ENCODE peak calls at places on chromosomes 16 and 17, in four cellular contexts. K is spleen, S is HCT116, R is GM12878. L is an unnamed sample.
A peak's percentile ranks its signal among the peaks of the same experiment; 100 is the strongest.

GRCh38 chr16:73185737-73186136 is 137.8 kb upstream of the ZFHX3 start:
- DNase-seq in K (no peak), S (no peak), R (no peak), L (no peak)

GRCh38 chr17:80025796-80026195 is 9.9 kb downstream of the TBC1D16 start:
- DNase-seq in K (no peak), S (no peak), R (no peak), L (no peak)

GRCh38 chr16:4601317-4602186 is 13.1 kb downstream of the UBALD1 start:
- DNase-seq in K (peak; percentile 57), S (no peak), R (no peak), L (no peak)

GRCh38 chr17:35577826-35578194 is 561 bp downstream of the PEX12 start:
- DNase-seq in K (no peak), S (no peak), R (no peak), L (no peak)

GRCh38 chr16:66741971-66742396 is 9.4 kb downstream of the DYNC1LI2 start:
- DNase-seq in K (no peak), S (no peak), R (no peak), L (no peak)

GRCh38 chr17:2028234-2028614 is 1.7 kb upstream of the DPH1 start:
- DNase-seq in K (no peak), S (no peak), R (no peak), L (no peak)

GRCh38 chr17:41542357-41542756 is 14.2 kb upstream of the KRT19 start:
- DNase-seq in K (no peak), S (no peak), R (no peak), L (no peak)

GRCh38 chr16:63890072-63890471 is 1231.8 kb downstream of the CDH11 start:
- DNase-seq in K (no peak), S (no peak), R (no peak), L (no peak)

GRCh38 chr16:26334218-26335111 is 642.7 kb downstream of the HS3ST4 start:
- DNase-seq in K (no peak), S (no peak), R (no peak), L (no peak)

GRCh38 chr17:73423806-73424205 is 112.0 kb upstream of the CDC42EP4 start:
- DNase-seq in K (peak; percentile 57), S (no peak), R (no peak), L (no peak)

GRCh38 chr17:33021731-33022408 is 30.2 kb downstream of the SPACA3 start:
- DNase-seq in K (no peak), S (no peak), R (no peak), L (no peak)

GRCh38 chr17:42680331-42680808 is 1.3 kb downstream of the CCR10 start:
- DNase-seq in K (no peak), S (no peak), R (no peak), L (no peak)

GRCh38 chr16:50644730-50645129 is 36.4 kb downstream of the SNX20 start:
- DNase-seq in K (no peak), S (peak; percentile 19), R (no peak), L (no peak)

GRCh38 chr16:396605-397004 is 394 bp upstream of the NME4 start:
- DNase-seq in K (no peak), S (no peak), R (no peak), L (no peak)

GRCh38 chr17:74431568-74432483 is at the start of gene GPRC5C:
- DNase-seq in K (peak; percentile 84), S (peak; percentile 66), R (no peak), L (no peak)

GRCh38 chr17:68596411-68596945 is 4.7 kb downstream of the FAM20A start:
- DNase-seq in K (no peak), S (no peak), R (no peak), L (no peak)

DNA sequence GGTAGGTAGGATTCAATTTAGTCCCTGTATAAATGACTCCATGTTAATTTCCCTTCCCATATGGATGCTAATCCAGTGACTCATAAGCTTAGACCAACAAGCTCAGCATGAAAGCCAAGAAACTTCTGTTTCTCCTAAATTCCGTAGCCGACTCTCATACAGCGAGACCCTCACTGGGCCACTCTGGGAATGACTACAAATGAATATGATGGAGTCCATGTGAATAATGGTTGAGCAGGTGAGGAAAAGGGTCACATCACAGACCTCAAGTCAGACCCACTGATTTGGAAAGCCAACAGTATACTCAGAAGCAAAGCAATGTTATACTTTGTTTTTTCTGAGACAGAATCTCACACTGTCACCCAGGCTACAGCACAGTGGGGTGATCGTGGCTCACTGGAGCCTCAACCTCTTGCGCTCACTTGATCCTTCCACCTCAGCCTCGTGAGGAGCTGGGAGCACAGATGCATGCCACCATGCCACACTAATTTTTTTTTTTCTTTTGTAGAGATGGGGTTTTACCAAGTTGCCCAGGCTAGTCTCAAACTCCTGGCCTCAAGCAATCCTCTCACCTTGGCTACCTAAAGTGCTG is 14.6 kb downstream of the RSL1D1 start:
- DNase-seq in K (peak; percentile 30), S (no peak), R (no peak), L (no peak)
- TF ChIP-seq POLR2AphosphoS5 in K (no peak), S (no peak), R (peak; percentile 32), L (no peak)

DNA sequence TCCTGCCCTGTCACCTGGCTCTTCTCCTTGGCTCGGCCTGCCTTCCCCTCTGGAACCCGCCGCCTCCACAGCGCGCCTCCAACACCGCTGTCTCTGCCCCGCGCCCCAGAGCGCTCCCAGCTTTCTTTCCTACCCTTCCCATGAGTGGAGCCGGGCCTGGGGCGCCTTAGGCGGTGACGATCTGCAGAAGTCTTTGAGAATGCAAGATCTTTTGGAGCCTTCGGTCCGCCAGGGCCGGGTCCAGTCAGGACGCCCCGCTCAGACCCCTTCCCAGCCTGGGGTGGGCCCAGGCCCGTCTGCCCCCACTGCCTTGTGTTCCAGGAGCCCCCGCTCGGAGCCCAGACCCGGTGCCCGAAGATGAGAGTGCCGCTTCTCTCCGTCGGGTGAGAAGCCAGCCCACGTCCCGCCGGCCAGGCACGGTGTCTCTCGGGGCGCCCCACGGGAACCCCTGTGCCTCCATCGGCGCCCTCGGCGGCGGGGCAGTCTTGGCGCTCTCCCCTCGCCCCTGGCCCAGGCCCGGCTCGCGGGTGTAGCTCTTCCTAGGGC is 40.0 kb downstream of the MRM1 start:
- DNase-seq in K (peak; percentile 50), S (no peak), R (no peak), L (no peak)
- TF ChIP-seq POLR2A in K (no peak), S (no peak), R (no peak), L (no peak)

DNA sequence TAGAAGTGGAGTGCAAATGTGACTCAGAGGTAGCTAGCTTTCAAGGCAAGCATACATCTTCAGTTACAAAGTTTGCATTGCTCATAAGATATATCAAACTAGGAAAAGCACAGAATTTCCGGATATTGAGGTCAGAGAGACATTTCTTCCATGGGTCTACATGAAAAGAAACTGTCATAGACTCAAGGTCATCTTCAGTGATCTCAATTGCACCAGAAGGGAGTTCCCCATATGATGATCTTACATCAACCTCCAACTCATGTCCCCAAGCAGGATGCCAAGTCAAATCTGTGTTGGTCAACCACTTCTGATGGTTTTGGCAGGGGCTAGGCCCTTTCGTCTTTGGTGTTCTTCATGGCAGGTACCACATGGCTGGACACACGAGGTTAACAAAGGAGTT is 459.9 kb upstream of the MAF start:
- DNase-seq in K (no peak), S (no peak), R (no peak), L (no peak)
- TF ChIP-seq POLR2AphosphoS5 in K (no peak), S (no peak), R (no peak), L (no peak)

DNA sequence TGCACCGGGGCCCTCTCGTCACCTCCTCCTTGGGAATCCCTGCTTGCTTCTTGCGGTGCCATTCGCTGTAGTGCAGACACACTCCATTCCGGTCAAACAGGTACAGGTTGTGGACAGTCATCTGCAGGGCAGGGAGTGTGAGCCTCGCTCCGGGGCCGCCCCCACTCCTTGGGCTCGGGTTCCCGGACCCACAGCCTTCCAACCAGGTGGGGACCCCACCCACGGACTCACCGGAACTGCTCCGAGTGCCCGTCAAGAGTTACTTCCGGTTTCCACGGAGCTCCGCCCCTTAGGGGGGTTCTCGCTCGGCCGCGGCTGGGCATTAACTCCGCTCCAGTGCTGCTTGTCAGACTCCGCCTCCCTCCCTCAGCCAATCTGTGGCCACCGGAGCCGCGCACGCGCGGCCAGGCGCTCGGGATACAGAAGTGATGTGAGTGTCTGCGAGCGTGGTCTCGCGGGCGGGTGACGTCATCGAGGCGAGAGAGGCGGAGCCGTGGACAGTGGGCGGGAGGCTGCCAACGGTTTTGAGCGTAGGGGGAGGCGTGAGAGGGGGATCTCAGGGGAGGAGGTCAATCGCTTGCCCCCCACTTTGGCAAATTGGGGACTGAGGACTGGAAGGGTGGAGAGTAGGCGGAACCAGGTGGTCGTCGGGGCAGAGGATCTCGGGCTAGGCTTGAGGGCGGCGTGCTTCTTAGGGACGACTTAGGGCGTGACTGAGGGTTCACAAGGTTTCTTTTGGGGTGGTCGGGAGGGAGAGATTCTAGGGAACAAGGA is at the start of the genes CNTROB and TRAPPC1:
- DNase-seq in K (peak; percentile 100), S (peak; percentile 97), R (peak; percentile 98), L (peak; percentile 99)
- TF ChIP-seq POLR2A in K (peak; percentile 34), S (peak; percentile 55), R (peak; percentile 92), L (peak; percentile 74)

DNA sequence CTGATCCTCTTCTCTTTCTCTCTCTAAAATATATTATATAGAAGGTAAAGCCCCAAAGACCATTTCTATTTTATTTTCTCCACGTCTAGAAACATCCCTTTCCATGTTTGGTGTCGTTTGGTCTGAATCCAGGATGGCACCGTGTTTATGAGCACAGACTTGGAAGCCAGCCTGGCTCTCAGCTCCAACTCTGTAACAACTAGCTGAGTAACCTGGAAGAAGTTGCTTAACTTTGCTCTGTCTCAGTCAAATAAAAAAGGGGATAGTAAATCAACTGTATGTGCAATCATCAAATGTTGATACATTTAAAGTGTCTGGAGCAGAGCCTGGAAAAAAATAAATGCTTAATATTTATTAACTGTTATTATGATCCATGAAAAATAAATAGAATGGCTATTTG is 249.8 kb upstream of the MAF start:
- DNase-seq in K (no peak), S (no peak), R (no peak), L (no peak)
- TF ChIP-seq POLR2AphosphoS5 in K (no peak), S (no peak), R (no peak), L (no peak)

DNA sequence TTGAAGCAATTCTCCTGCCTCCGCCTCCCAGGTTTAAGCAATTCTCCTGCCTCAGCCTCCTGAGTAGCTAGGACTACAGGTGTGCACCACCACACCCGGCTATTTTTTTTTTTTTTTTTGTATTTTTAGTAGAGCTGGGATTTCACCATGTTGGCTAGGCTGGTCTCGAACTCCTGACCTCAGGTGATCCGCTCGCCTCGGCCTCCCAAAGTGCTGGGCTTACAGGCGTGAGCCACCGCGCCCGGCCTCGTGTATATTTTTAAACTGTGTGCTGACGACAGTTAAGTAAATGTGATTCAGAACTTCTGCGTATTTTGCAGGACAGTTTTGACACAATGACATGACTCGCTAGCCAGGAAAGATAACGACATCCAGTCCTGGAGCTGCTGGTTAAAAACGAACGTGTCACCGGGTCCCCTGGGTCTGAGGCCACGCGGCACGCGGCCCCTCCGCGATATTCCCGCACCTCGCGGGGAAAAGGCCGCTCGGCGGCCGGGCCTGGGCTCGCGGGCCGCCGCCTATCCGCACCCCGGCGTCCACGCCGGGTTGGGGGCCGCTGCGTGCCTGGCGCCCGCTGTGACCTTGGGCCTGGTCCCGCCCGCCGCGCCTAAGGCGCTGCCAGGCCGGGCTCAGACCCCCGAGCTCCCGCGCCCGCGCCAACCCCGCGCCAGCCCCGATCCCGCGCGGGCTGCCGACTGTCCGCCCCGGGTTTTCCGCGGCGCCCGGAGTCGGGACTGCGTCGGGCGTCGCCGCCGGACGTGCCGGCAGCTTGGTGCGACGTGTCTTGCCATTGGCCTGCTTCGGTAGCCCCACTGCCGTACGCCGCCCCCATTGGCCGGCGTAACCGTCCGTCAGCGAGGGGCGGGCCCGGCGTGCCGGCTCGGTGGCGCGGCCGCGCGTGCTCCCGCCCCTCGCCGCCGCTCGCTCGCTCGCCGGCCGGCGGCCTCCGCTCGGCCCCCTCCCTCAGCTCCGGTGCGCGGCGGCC is at the start of gene FOXK2:
- DNase-seq in K (peak; percentile 97), S (peak; percentile 92), R (peak; percentile 75), L (peak; percentile 98)
- TF ChIP-seq POLR2A in K (no peak), S (peak; percentile 43), R (peak; percentile 55), L (peak; percentile 81)

L was measured in GM12892.